ENCODE peak calls at places on chromosomes 4 and X, in seven cellular contexts. X is IMR-90, V is hepatocyte, D is GM12878, L is pancreas, C is ascending aorta, M is thoracic aorta. F is an unnamed sample.
A peak's percentile ranks its signal among the peaks of the same experiment; 100 is the strongest.

GRCh38 chr4:147194107-147194506 is 248.4 kb upstream of the TTC29 start:
- DNase-seq in X (no peak), V (no peak), D (no peak), L (no peak), C (no peak), M (no peak), F (no peak)

GRCh38 chrX:107537815-107538214 is 88.4 kb downstream of the FRMPD3 start:
- DNase-seq in X (peak; percentile 50), V (peak; percentile 60), D (no peak), L (no peak), C (no peak), M (no peak), F (peak; percentile 61)

GRCh38 chr4:10715135-10715534 is 30.6 kb upstream of the CLNK start:
- DNase-seq in X (no peak), V (no peak), D (no peak), L (no peak), C (no peak), M (no peak), F (no peak)

GRCh38 chr4:158074851-158075250 is 98.0 kb downstream of the GASK1B start:
- DNase-seq in X (no peak), V (no peak), D (no peak), L (no peak), C (no peak), M (no peak), F (no peak)

GRCh38 chr4:20572976-20573375 is 127.3 kb upstream of the PACRGL start:
- DNase-seq in X (no peak), V (no peak), D (no peak), L (no peak), C (no peak), M (no peak), F (no peak)

GRCh38 chrX:150202641-150203248 is 160.4 kb upstream of the MAMLD1 start:
- DNase-seq in X (peak; percentile 63), V (peak; percentile 13), D (no peak), L (no peak), C (peak; percentile 13), M (no peak), F (no peak)

GRCh38 chrX:146278381-146278780 is 460.8 kb downstream of the SLITRK2 start:
- DNase-seq in X (no peak), V (peak; percentile 28), D (no peak), L (no peak), C (no peak), M (no peak), F (peak; percentile 23)

GRCh38 chr4:15702941-15703403 is at the start of gene BST1:
- DNase-seq in X (peak; percentile 50), V (peak; percentile 48), D (no peak), L (peak; percentile 5), C (peak; percentile 28), M (no peak), F (no peak)

GRCh38 chrX:41922694-41923171 is 621 bp downstream of the CASK start:
- DNase-seq in X (no peak), V (peak; percentile 57), D (no peak), L (peak; percentile 7), C (no peak), M (no peak), F (peak; percentile 71)

GRCh38 chr4:15725608-15726007 is 22.7 kb downstream of the BST1 start:
- DNase-seq in X (peak; percentile 46), V (no peak), D (no peak), L (no peak), C (no peak), M (no peak), F (no peak)

GRCh38 chr4:30717208-30718020 is 2.8 kb upstream of the PCDH7 start:
- DNase-seq in X (peak; percentile 70), V (peak; percentile 69), D (no peak), L (no peak), C (no peak), M (no peak), F (peak; percentile 77)

GRCh38 chr4:6562931-6563901 is 11.8 kb upstream of the MAN2B2 start:
- DNase-seq in X (no peak), V (no peak), D (no peak), L (no peak), C (no peak), M (no peak), F (peak; percentile 7)

GRCh38 chrX:87941841-87942240 is 424.2 kb downstream of the KLHL4 start:
- DNase-seq in X (no peak), V (no peak), D (no peak), L (no peak), C (no peak), M (no peak), F (no peak)

GRCh38 chr4:169268951-169269781 is 1.6 kb downstream of the SH3RF1 start:
- DNase-seq in X (peak; percentile 87), V (peak; percentile 54), D (no peak), L (no peak), C (no peak), M (no peak), F (peak; percentile 90)

GRCh38 chr4:112514449-112515277 is 1.3 kb downstream of the NEUROG2 start:
- DNase-seq in X (no peak), V (peak; percentile 28), D (no peak), L (no peak), C (no peak), M (no peak), F (no peak)

GRCh38 chr4:143381171-143382118 is 44.8 kb downstream of the GAB1 start:
- DNase-seq in X (peak; percentile 93), V (peak; percentile 58), D (no peak), L (peak; percentile 64), C (peak; percentile 73), M (peak; percentile 68), F (peak; percentile 63)

GRCh38 chr4:127505203-127505602 is 127.6 kb upstream of the INTU start:
- DNase-seq in X (peak; percentile 84), V (peak; percentile 26), D (no peak), L (peak; percentile 19), C (no peak), M (no peak), F (peak; percentile 59)

GRCh38 chr4:1061747-1062146 is 50.3 kb downstream of the FGFRL1 start:
- DNase-seq in X (no peak), V (no peak), D (no peak), L (no peak), C (no peak), M (no peak), F (no peak)

GRCh38 chrX:136146614-136147319 is 566 bp upstream of the FHL1 start:
- DNase-seq in X (no peak), V (peak; percentile 19), D (no peak), L (no peak), C (no peak), M (no peak), F (no peak)

GRCh38 chrX:49247346-49247745 is 12.1 kb downstream of the CCDC22 start:
- DNase-seq in X (no peak), V (no peak), D (no peak), L (no peak), C (no peak), M (no peak), F (no peak)

GRCh38 chrX:150503898-150504219 is 64.6 kb upstream of the MTM1 start:
- DNase-seq in X (no peak), V (no peak), D (no peak), L (peak; percentile 61), C (no peak), M (no peak), F (no peak)

GRCh38 chrX:129665916-129666644 is 11.3 kb upstream of the APLN start:
- DNase-seq in X (peak; percentile 75), V (no peak), D (no peak), L (no peak), C (no peak), M (no peak), F (peak; percentile 84)

GRCh38 chr4:7857238-7857701 is 82.4 kb downstream of the AFAP1 start:
- DNase-seq in X (peak; percentile 99), V (no peak), D (no peak), L (no peak), C (no peak), M (no peak), F (peak; percentile 4)

GRCh38 chrX:17414057-17414658 is 39.2 kb downstream of the NHS start:
- DNase-seq in X (no peak), V (no peak), D (no peak), L (no peak), C (no peak), M (no peak), F (no peak)

GRCh38 chr4:127634181-127634580 is 1.4 kb downstream of the INTU start:
- DNase-seq in X (peak; percentile 92), V (no peak), D (no peak), L (no peak), C (no peak), M (no peak), F (no peak)

GRCh38 chrX:11105080-11105479 is 6.1 kb upstream of the HCCS start:
- DNase-seq in X (peak; percentile 54), V (no peak), D (no peak), L (no peak), C (no peak), M (no peak), F (no peak)

GRCh38 chr4:117637347-117637746 is 396.9 kb upstream of the NDST3 start:
- DNase-seq in X (no peak), V (no peak), D (no peak), L (no peak), C (no peak), M (no peak), F (no peak)

GRCh38 chrX:2500091-2500680 is 590 bp downstream of the DHRSX start:
- DNase-seq in X (peak; percentile 65), V (peak; percentile 61), D (no peak), L (no peak), C (no peak), M (no peak), F (peak; percentile 49)

GRCh38 chr4:161178310-161178709 is 985.5 kb downstream of the FSTL5 start:
- DNase-seq in X (no peak), V (no peak), D (no peak), L (no peak), C (no peak), M (no peak), F (no peak)

GRCh38 chr4:141331534-141332358 is 111.1 kb downstream of the ZNF330 start:
- DNase-seq in X (no peak), V (no peak), D (no peak), L (no peak), C (no peak), M (no peak), F (no peak)
- H3K4me3 ChIP-seq in X (no peak overlapping the region), V (no peak overlapping the region), D (no peak overlapping the region), L (peak overlapping the region; percentile 45), C (peak overlapping the region; percentile 86), M (peak overlapping the region; percentile 79), F (no peak overlapping the region)

GRCh38 chrX:56763556-56764152 is 34.6 kb downstream of the NBDY start:
- DNase-seq in X (peak; percentile 75), V (no peak), D (no peak), L (no peak), C (no peak), M (no peak), F (no peak)
- TF ChIP-seq CTCF in X (peak; percentile 63), V (no peak), D (peak; percentile 44), L (no peak), C (peak; percentile 57), M (no peak), F (no peak)

GRCh38 chr4:156137971-156138581 is 184.4 kb upstream of the CTSO start:
- DNase-seq in X (no peak), V (no peak), D (no peak), L (no peak), C (no peak), M (no peak), F (no peak)
- H3K27ac ChIP-seq in X (no peak overlapping the region), V (no peak overlapping the region), D (no peak overlapping the region), L (no peak overlapping the region), C (no peak overlapping the region), M (no peak overlapping the region), F (no peak overlapping the region)

DNA sequence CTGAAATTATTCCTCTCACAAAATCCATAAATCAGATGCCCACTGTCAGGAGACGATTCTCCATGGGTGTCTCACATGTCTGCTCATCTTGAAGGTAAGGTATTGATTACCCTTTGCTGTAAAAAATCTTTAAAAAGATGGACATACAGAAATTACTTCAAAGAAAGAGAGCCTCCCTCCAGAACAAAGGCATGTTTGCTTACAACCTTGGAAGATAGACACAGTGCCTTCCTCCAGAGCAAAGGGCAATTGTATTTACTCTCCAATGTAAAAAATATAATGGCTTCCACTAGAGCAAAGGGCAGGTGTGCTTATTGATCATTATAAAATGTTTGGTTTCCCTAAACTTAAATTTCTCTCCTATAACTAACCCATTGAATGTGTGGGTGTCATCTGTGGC is 616.2 kb downstream of the ANKRD50 start:
- DNase-seq in X (no peak), V (no peak), D (no peak), L (no peak), C (no peak), M (no peak), F (no peak)
- H3K4me3 ChIP-seq in X (no peak overlapping the region), V (no peak overlapping the region), D (no peak overlapping the region), L (no peak overlapping the region), C (no peak overlapping the region), M (no peak overlapping the region), F (no peak overlapping the region)